ENCODE peak calls at places on chromosomes 5 and 9, in ten cellular contexts. K is breast epithelium, R is stomach, G is endothelial cell of umbilical vein, Z is H1, L is GM12891, H is transverse colon, P is HCT116, W is spleen, Q is HepG2. D is an unnamed sample.

GRCh38 chr9:92714787-92715487 is 45.0 kb upstream of the IPPK start:
- DNase-seq in K (no peak), R (no peak), G (no peak), Z (no peak), L (no peak), H (no peak), P (no peak), W (no peak), Q (no peak), D (no peak)

GRCh38 chr5:1555011-1555807 is 31.4 kb upstream of the LPCAT1 start:
- DNase-seq in K (peak; percentile 82), R (no peak), G (no peak), Z (no peak), L (no peak), H (peak; percentile 10), P (peak; percentile 19), W (no peak), Q (peak; percentile 96), D (no peak)

GRCh38 chr5:135073771-135074345 is 39.8 kb upstream of the PITX1 start:
- DNase-seq in K (no peak), R (peak; percentile 17), G (no peak), Z (no peak), L (no peak), H (no peak), P (no peak), W (peak; percentile 49), Q (no peak), D (no peak)

GRCh38 chr5:55421074-55421529 is 113.3 kb downstream of the MTREX start:
- DNase-seq in K (no peak), R (no peak), G (no peak), Z (no peak), L (no peak), H (no peak), P (no peak), W (no peak), Q (no peak), D (no peak)

GRCh38 chr9:128523199-128523925 is 18.8 kb downstream of the GLE1 start:
- DNase-seq in K (no peak), R (no peak), G (peak; percentile 34), Z (no peak), L (no peak), H (no peak), P (no peak), W (no peak), Q (no peak), D (no peak)

GRCh38 chr5:175772747-175773533 is 98.4 kb upstream of the CPLX2 start:
- DNase-seq in K (no peak), R (no peak), G (no peak), Z (no peak), L (no peak), H (no peak), P (no peak), W (no peak), Q (no peak), D (no peak)

GRCh38 chr5:145856285-145856818 is 16.5 kb downstream of the GRXCR2 start:
- DNase-seq in K (peak; percentile 43), R (peak; percentile 30), G (peak; percentile 41), Z (peak; percentile 36), L (no peak), H (peak; percentile 26), P (no peak), W (peak; percentile 71), Q (peak; percentile 30), D (no peak)

GRCh38 chr5:132277971-132278964 is 15.9 kb upstream of the SLC22A4 start:
- DNase-seq in K (no peak), R (no peak), G (no peak), Z (no peak), L (no peak), H (peak; percentile 38), P (no peak), W (peak; percentile 47), Q (peak; percentile 63), D (no peak)

GRCh38 chr5:96638566-96638965 is 23.6 kb upstream of the CAST start:
- DNase-seq in K (no peak), R (no peak), G (no peak), Z (no peak), L (no peak), H (no peak), P (no peak), W (no peak), Q (no peak), D (no peak)

GRCh38 chr5:143896981-143897380 is 85.0 kb downstream of the HMHB1 start:
- DNase-seq in K (no peak), R (no peak), G (peak; percentile 90), Z (no peak), L (no peak), H (no peak), P (no peak), W (no peak), Q (no peak), D (no peak)

DNA sequence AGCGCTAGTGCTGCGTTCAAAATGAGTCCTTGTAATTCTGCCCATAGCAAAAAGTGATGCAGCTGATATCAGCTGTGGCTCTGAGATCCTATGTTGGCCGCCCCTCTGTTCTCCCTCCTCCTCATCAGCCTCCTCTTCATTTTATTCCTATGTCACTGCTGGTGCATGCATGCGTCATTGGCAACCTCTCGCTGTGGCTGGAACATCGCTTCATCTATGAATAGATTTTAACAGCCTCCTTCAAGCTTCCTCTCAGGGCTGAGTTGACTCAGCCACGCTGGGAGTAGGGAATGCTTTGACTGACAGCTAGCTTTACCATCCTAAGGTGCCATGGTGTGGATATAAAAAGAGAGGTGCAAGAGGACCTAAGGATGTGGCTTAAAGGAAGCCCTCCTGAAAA is 303.5 kb downstream of the PLK2 start:
- DNase-seq in K (no peak), R (no peak), G (no peak), Z (no peak), L (no peak), H (no peak), P (no peak), W (no peak), Q (no peak), D (no peak)
- TF ChIP-seq POLR2AphosphoS5 in K (no peak), R (no peak), G (no peak), Z (no peak), L (no peak), H (no peak), P (no peak), W (no peak), Q (no peak), D (no peak)

DNA sequence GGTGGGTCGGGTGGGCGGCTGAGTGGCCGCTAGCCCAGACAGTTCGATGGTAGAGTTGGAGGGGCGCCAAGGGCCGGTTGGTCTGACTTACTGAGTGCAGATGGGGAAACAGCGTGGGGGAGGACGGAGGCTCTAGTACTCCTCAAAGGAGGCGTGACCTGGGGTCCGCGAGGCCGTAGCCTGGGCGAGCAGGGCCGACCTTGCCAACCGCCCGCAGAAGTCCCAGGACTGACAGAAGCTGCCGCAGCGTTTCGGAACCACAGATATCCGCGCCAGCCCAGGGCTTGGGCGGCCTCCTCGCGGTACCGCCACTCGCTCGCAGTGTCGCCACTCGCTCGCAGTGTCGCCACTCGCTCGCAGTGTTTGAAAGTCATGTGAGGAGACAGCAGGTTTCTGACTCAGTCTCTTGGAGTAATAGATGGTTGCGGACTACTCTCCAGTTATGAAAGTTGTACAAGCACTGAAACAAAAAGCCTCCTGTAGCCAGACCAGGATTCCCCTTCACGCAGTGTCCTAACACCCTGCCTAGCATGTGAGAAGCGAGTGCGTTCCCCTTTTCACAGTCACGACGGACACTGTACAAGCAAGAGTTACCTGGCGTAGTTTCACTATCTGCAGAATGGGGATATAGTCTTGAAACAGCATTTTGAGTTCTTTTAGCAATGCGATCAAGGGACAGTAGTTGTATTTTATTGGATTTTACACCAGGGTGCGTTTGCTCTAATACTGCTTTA is 674 bp downstream of the TMEM38B start:
- DNase-seq in K (peak; percentile 58), R (peak; percentile 60), G (peak; percentile 65), Z (no peak), L (peak; percentile 28), H (peak; percentile 67), P (no peak), W (peak; percentile 91), Q (peak; percentile 50), D (peak; percentile 45)
- TF ChIP-seq POLR2A in K (no peak), R (no peak), G (no peak), Z (no peak), L (no peak), H (peak; percentile 49), P (no peak), W (peak; percentile 4), Q (no peak), D (no peak)

GRCh38 chr5:93300309-93300923 is 280.6 kb downstream of the NR2F1-AS1 start:
- DNase-seq in K (no peak), R (no peak), G (no peak), Z (no peak), L (no peak), H (no peak), P (no peak), W (no peak), Q (no peak), D (no peak)

GRCh38 chr5:93300945-93301344 is 280.1 kb downstream of the NR2F1-AS1 start:
- DNase-seq in K (no peak), R (no peak), G (no peak), Z (no peak), L (no peak), H (no peak), P (no peak), W (no peak), Q (no peak), D (no peak)

GRCh38 chr5:93296338-93296737 is 284.7 kb downstream of the NR2F1-AS1 start:
- DNase-seq in K (no peak), R (no peak), G (peak; percentile 21), Z (no peak), L (no peak), H (no peak), P (no peak), W (no peak), Q (no peak), D (no peak)

GRCh38 chr5:93302711-93303110 is 278.3 kb downstream of the NR2F1-AS1 start:
- DNase-seq in K (no peak), R (no peak), G (no peak), Z (no peak), L (no peak), H (no peak), P (no peak), W (no peak), Q (no peak), D (no peak)

DNA sequence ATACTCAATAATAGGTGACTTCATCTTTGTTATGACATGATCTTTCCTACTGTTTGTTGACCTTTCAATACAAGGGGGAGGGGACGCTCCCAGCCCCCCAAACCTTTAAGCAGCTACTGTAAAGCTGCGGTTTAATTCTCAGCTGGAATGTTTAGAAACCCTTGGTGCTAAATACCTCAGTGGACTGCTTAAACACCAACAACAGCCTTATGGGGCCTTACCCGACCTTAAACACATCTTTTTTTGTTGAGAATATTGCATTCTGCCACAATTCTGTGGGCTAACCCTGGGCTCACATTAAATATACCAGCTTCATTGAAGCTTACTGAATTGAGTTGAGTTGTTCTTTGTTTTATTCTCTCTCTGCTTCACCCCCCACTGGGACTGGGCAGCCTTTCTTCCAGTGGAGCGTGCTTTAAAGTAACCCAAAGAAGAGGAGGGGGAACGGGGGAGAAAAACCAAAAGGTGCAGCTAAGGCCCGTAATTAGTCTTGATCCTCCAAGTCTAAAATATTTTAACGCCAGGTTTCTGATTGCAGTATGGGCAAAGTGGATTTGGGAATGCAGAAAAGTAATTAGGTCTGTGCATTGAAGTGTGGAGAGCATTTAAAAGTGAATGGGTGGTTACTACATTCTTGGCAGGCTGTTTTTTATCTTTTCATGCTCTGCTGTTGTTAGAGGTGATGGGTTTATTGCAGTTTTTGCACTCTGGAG is 281.3 kb downstream of the NR2F1-AS1 start:
- DNase-seq in K (no peak), R (no peak), G (no peak), Z (peak; percentile 7), L (no peak), H (no peak), P (no peak), W (no peak), Q (no peak), D (no peak)
- TF ChIP-seq POLR2AphosphoS5 in K (no peak), R (no peak), G (no peak), Z (no peak), L (no peak), H (no peak), P (no peak), W (no peak), Q (no peak), D (no peak)

GRCh38 chr5:110150199-110150598 is 460.5 kb downstream of the MAN2A1 start:
- DNase-seq in K (no peak), R (no peak), G (no peak), Z (no peak), L (no peak), H (no peak), P (no peak), W (no peak), Q (no peak), D (no peak)
- TF ChIP-seq POLR2A in K (no peak), R (no peak), G (no peak), Z (no peak), L (no peak), H (no peak), P (no peak), W (no peak), Q (no peak), D (no peak)